ENCODE peak calls at places on chromosomes 6 and 20, in nine cellular contexts. B is right atrium auricular region, I is AG04450, N is hepatocyte, C is A549, S is PC-9, Y is testis, L is IMR-90, Z is dorsolateral prefrontal cortex. J is an unnamed sample.

GRCh38 chr6:11253594-11253993 is 21.1 kb upstream of the NEDD9 start:
- DNase-seq in C (peak), N (no peak), Y (no peak), I (no peak), B (no peak), L (no peak), Z (no peak), S (peak), J (no peak)

GRCh38 chr6:47047479-47048411 is 5.6 kb upstream of the ADGRF1 start:
- DNase-seq in N (peak), Y (peak), B (peak), Z (no peak), S (peak), C (peak), L (peak), I (peak), J (peak)

GRCh38 chr6:135576055-135576454 is 78.5 kb upstream of the AHI1 start:
- DNase-seq in N (no peak), I (peak), Y (no peak), Z (no peak), B (no peak), S (no peak), C (peak), L (peak), J (no peak)

GRCh38 chr20:60132827-60133549 is 174.8 kb downstream of the CDH26 start:
- DNase-seq in Y (no peak), N (no peak), Z (no peak), I (no peak), C (no peak), L (no peak), B (no peak), S (no peak), J (no peak)

GRCh38 chr20:61887694-61888093 is 178.0 kb downstream of the TAF4 start:
- DNase-seq in I (no peak), N (no peak), S (no peak), Y (no peak), C (no peak), Z (no peak), L (no peak), B (no peak), J (no peak)

GRCh38 chr6:82906489-82906888 is 159.2 kb downstream of the UBE3D start:
- DNase-seq in B (no peak), L (peak), C (no peak), N (peak), Y (no peak), S (no peak), I (peak), Z (no peak), J (no peak)

GRCh38 chr6:33744001-33744848 is 2.5 kb downstream of the IP6K3 start:
- DNase-seq in Y (peak), I (no peak), Z (peak), S (peak), N (peak), L (peak), C (peak), B (peak), J (peak)

GRCh38 chr20:61640846-61641245 is 388.8 kb downstream of the CDH4 start:
- DNase-seq in B (no peak), Y (no peak), N (no peak), I (no peak), C (no peak), L (no peak), Z (no peak), S (no peak), J (no peak)

GRCh38 chr6:160337991-160338390 is 10.2 kb upstream of the SLC22A3 start:
- DNase-seq in Z (no peak), C (no peak), L (no peak), B (no peak), S (no peak), Y (no peak), I (no peak), N (no peak), J (no peak)

GRCh38 chr20:57173986-57174385 is 92.5 kb downstream of the BMP7 start:
- DNase-seq in N (no peak), B (no peak), Z (no peak), L (no peak), I (no peak), C (no peak), S (no peak), Y (no peak), J (no peak)

GRCh38 chr6:40249935-40250334 is 315.7 kb upstream of the MOCS1 start:
- DNase-seq in B (peak), Z (no peak), C (no peak), I (no peak), L (no peak), S (no peak), N (no peak), Y (no peak), J (no peak)
- TF ChIP-seq CTCF in B (no peak), Z (no peak), C (no peak), I (no peak), L (no peak), S (no peak), N (no peak), Y (no peak), J (peak)

GRCh38 chr20:23358923-23359572 is 2.9 kb upstream of the GZF1 start:
- DNase-seq in Y (peak), B (no peak), S (no peak), Z (no peak), C (no peak), N (peak), L (no peak), I (no peak), J (no peak)
- H3K27ac ChIP-seq in Y (peak), B (peak), S (peak), Z (peak), C (peak), N (peak), L (no peak), I (no peak), J (no peak)

GRCh38 chr20:46099491-46100287 is 9.9 kb upstream of the NCOA5 start:
- DNase-seq in B (no peak), S (peak), C (no peak), N (no peak), I (no peak), L (no peak), Z (no peak), Y (peak), J (no peak)
- TF ChIP-seq CTCF in B (peak), S (no peak), C (no peak), N (no peak), I (no peak), L (no peak), Z (no peak), Y (no peak), J (no peak)

DNA sequence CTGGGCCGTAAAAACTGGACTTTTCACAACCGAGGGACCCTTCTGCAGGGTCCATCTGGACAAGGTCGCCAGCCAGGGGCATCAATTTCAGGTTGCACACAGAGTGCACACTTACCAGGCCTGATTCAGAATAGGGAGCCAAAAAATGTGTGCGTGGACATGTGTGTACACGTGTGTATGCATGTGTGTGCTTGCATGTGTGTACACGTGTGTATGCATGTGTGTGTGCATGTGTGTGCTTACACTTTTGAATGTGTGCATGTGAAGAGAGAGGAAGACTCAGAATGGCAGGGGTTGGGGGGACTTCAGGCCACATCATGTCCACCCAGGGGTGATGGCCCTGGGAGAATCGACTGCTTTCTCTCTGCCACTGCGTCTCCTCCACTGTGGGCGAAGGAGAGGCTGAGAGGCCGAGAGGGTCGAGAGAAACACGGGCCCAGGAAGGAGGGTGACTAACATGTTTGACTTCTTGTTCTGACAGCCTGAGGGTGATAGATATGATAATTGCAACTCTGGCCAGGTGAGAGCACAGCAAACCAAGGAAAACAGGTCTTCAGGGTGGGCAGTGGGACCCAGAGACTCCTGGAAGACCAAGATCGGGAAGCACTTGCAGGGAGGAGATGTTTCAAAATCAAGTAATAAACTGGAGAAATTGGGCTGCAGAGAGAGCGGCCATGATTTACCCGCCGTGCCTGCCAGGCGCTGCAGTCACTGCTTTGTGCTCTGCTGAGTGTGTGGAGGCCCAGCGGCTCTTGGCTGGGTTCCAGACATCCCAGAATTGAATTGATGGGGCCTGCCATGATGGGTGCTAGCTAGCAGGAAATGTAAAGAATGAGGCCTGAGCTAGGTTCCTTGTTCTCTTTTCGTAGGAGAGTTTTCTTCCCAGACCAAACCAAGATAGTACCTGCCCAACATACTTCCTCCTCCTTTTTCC is 310.8 kb downstream of the QKI start:
- DNase-seq in L (no peak), N (no peak), Y (no peak), S (no peak), I (no peak), B (no peak), Z (no peak), C (no peak), J (no peak)
- H3K27ac ChIP-seq in L (no peak), N (no peak), Y (no peak), S (no peak), I (no peak), B (no peak), Z (no peak), C (no peak), J (no peak)

DNA sequence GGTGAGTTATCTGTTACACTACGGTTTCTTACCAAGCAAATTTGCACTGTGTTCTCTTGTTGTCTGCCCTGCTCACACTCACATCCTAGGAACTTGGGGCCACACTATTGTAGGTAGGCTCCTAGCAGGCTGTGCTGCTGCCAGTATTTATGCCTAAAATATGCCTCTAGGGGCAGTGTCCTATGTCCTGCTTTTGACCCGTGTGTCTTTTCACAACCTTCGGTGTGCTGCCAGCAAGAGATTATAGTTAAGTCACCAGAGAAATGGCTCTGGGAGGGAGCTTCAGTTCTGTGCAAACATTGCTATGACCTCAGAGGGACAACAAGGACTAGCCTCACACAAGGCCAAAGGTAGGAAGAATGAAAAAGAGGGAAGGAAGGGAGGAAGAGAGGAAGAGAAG is 8.9 kb upstream of the TAAR5 start:
- DNase-seq in L (no peak), C (peak), S (peak), Y (no peak), N (peak), B (no peak), I (no peak), Z (no peak), J (peak)
- TF ChIP-seq CTCF in L (no peak), C (peak), S (peak), Y (no peak), N (peak), B (no peak), I (peak), Z (no peak), J (peak)

GRCh38 chr6:148465654-148466053 is 123.0 kb downstream of the SASH1 start:
- DNase-seq in Z (no peak), I (no peak), S (no peak), C (no peak), Y (peak), L (no peak), B (no peak), N (no peak), J (no peak)
- H3K27ac ChIP-seq in Z (peak), I (no peak), S (no peak), C (no peak), Y (peak), L (no peak), B (peak), N (no peak), J (no peak)

DNA sequence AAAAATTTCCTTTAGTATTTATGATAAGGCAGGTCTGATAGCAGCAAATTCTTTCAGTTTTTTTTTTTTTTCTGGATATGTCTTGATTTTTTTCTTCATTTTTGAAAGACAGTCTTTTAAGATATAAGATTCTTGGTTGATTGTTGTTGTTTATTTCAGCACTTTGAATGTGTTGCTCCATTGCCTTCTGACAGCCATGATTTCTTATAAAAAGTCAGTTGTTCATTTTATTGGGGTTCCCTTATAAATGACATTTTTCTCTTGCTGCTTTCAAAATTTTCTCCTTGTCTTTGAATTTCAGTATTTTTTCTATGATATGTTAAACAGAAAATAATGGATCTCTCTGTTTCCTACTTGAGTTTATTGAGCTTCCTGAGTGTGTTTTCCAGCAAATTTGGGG is 152.3 kb downstream of the ISM1 start:
- DNase-seq in C (no peak), B (no peak), Z (no peak), I (no peak), N (no peak), Y (no peak), L (no peak), S (no peak), J (no peak)
- TF ChIP-seq CTCF in C (no peak), B (no peak), Z (no peak), I (no peak), N (no peak), Y (no peak), L (no peak), S (no peak), J (no peak)